ENCODE peak calls at places on chromosomes 4 and X, in five cellular contexts. N is naive B cell; R is fibroblast of gingiva; I is ascending aorta; F is effector memory CD8-positive, alpha-beta T cell. X is an unnamed sample.

GRCh38 chrX:1041051-1041450 is 171.4 kb downstream of the CRLF2 start:
- DNase-seq in N (no peak), R (no peak), I (peak), F (no peak), X (no peak)

GRCh38 chrX:24846551-24847170 is 152.9 kb downstream of the POLA1 start:
- DNase-seq in N (no peak), R (peak), I (no peak), F (no peak), X (no peak)

GRCh38 chrX:22063284-22063683 is 31.2 kb downstream of the PHEX start:
- DNase-seq in N (peak), R (no peak), I (no peak), F (no peak), X (no peak)

GRCh38 chrX:134315893-134316292 is 78.9 kb downstream of the CCDC160 start:
- DNase-seq in N (no peak), R (no peak), I (no peak), F (no peak), X (no peak)

GRCh38 chr4:1012031-1012739 is 759 bp downstream of the FGFRL1 start:
- DNase-seq in N (peak), R (no peak), I (no peak), F (peak), X (peak)

GRCh38 chr4:16582526-16582925 is 315.9 kb downstream of the LDB2 start:
- DNase-seq in N (peak), R (no peak), I (no peak), F (no peak), X (peak)

GRCh38 chr4:162494935-162495334 is 331.1 kb upstream of the FSTL5 start:
- DNase-seq in N (no peak), R (no peak), I (no peak), F (no peak), X (no peak)

GRCh38 chr4:139242511-139243051 is 37.4 kb downstream of the MGARP start:
- DNase-seq in N (no peak), R (peak), I (no peak), F (no peak), X (peak)

GRCh38 chr4:3765271-3766206 is 646 bp upstream of the ADRA2C start:
- DNase-seq in N (no peak), R (peak), I (peak), F (no peak), X (peak)

GRCh38 chr4:78707268-78707667 is 68.9 kb upstream of the BMP2K start:
- DNase-seq in N (no peak), R (no peak), I (no peak), F (no peak), X (no peak)

GRCh38 chr4:174461438-174462106 is 60.7 kb downstream of the HPGD start:
- DNase-seq in N (no peak), R (no peak), I (no peak), F (no peak), X (no peak)

GRCh38 chr4:3330682-3331081 is 37.9 kb downstream of the RGS12 start:
- DNase-seq in N (no peak), R (no peak), I (no peak), F (no peak), X (no peak)

GRCh38 chrX:101550362-101550761 is at the start of gene ARMCX1:
- DNase-seq in N (no peak), R (peak), I (peak), F (no peak), X (peak)

GRCh38 chr4:172480471-172480870 is 667.3 kb downstream of the GALNTL6 start:
- DNase-seq in N (no peak), R (no peak), I (no peak), F (no peak), X (no peak)

GRCh38 chr4:151730003-151730559 is 30.7 kb downstream of the GATB start:
- DNase-seq in N (no peak), R (no peak), I (no peak), F (no peak), X (peak)

GRCh38 chr4:150310159-150310895 is 232.1 kb downstream of the DCLK2 start:
- DNase-seq in N (no peak), R (peak), I (no peak), F (no peak), X (peak)

GRCh38 chrX:285076-285677 is 4.0 kb downstream of the PLCXD1 start:
- DNase-seq in N (no peak), R (no peak), I (no peak), F (no peak), X (no peak)

GRCh38 chr4:121277194-121278105 is 103.4 kb downstream of the QRFPR start:
- DNase-seq in N (no peak), R (no peak), I (no peak), F (no peak), X (no peak)

GRCh38 chr4:176841730-176842129 is 49.0 kb upstream of the VEGFC start:
- DNase-seq in N (no peak), R (no peak), I (no peak), F (no peak), X (peak)

GRCh38 chr4:181870326-181870725 is 372.9 kb upstream of the TENM3 start:
- DNase-seq in N (no peak), R (no peak), I (no peak), F (no peak), X (peak)